ENCODE peak calls at places on chromosome 12, in eight cellular contexts. Q is SK-N-SH, D is A549, X is Panc1, O is GM23338, W is HL-60, C is K562, Y is HepG2. T is an unnamed sample.

GRCh38 chr12:70106347-70106746 is 136.9 kb upstream of the CNOT2 start:
- DNase-seq in Q (no peak), D (no peak), X (no peak), O (no peak), W (no peak), C (no peak), Y (no peak), T (no peak)

GRCh38 chr12:14367097-14367661 is 1.7 kb downstream of the ATF7IP start:
- DNase-seq in Q (no peak), D (no peak), X (no peak), O (no peak), W (peak; percentile 10), C (peak; percentile 9), Y (peak; percentile 29), T (no peak)

GRCh38 chr12:527241-527640 is 67.5 kb downstream of the B4GALNT3 start:
- DNase-seq in Q (no peak), D (no peak), X (no peak), O (no peak), W (no peak), C (no peak), Y (no peak), T (no peak)

GRCh38 chr12:30457621-30458289 is 237.9 kb downstream of the IPO8 start:
- DNase-seq in Q (peak; percentile 14), D (no peak), X (no peak), O (peak; percentile 72), W (peak; percentile 2), C (peak; percentile 59), Y (peak; percentile 31), T (peak; percentile 75)

GRCh38 chr12:53205747-53206146 is 1.3 kb downstream of the ITGB7 start:
- DNase-seq in Q (no peak), D (no peak), X (no peak), O (no peak), W (peak; percentile 87), C (peak; percentile 32), Y (no peak), T (no peak)

GRCh38 chr12:53478865-53479264 is 20.4 kb downstream of the MAP3K12 start:
- DNase-seq in Q (no peak), D (no peak), X (no peak), O (no peak), W (no peak), C (no peak), Y (no peak), T (no peak)

GRCh38 chr12:4119157-4119761 is 154.3 kb upstream of the CCND2 start:
- DNase-seq in Q (no peak), D (no peak), X (no peak), O (no peak), W (no peak), C (no peak), Y (no peak), T (no peak)

GRCh38 chr12:2456813-2457186 is 338.0 kb upstream of the FKBP4 start:
- DNase-seq in Q (no peak), D (no peak), X (no peak), O (no peak), W (no peak), C (no peak), Y (no peak), T (no peak)

GRCh38 chr12:123142518-123142840 is 8.4 kb downstream of the PITPNM2 start:
- DNase-seq in Q (no peak), D (no peak), X (no peak), O (no peak), W (no peak), C (no peak), Y (no peak), T (no peak)

GRCh38 chr12:52539821-52540173 is 13.1 kb downstream of the KRT71 start:
- DNase-seq in Q (no peak), D (no peak), X (no peak), O (no peak), W (no peak), C (no peak), Y (no peak), T (no peak)

GRCh38 chr12:88432536-88433462 is 147.5 kb downstream of the KITLG start:
- DNase-seq in Q (no peak), D (no peak), X (no peak), O (no peak), W (no peak), C (no peak), Y (no peak), T (no peak)

GRCh38 chr12:57272337-57273151 is 21.6 kb upstream of the STAC3 start:
- DNase-seq in Q (peak; percentile 49), D (no peak), X (no peak), O (no peak), W (no peak), C (peak; percentile 61), Y (no peak), T (no peak)

GRCh38 chr12:78396538-78396937 is 468.0 kb upstream of the SYT1 start:
- DNase-seq in Q (no peak), D (no peak), X (no peak), O (no peak), W (no peak), C (no peak), Y (no peak), T (no peak)

GRCh38 chr12:11718768-11719253 is 69.3 kb downstream of the ETV6 start:
- DNase-seq in Q (peak; percentile 77), D (no peak), X (no peak), O (no peak), W (no peak), C (no peak), Y (no peak), T (no peak)

GRCh38 chr12:13603951-13604350 is 377.5 kb downstream of the GRIN2B start:
- DNase-seq in Q (no peak), D (no peak), X (no peak), O (no peak), W (no peak), C (no peak), Y (no peak), T (no peak)

GRCh38 chr12:22628228-22628627 is 3.3 kb downstream of the ETNK1 start:
- DNase-seq in Q (no peak), D (no peak), X (no peak), O (no peak), W (no peak), C (no peak), Y (no peak), T (no peak)

GRCh38 chr12:22635812-22636211 is 10.8 kb downstream of the ETNK1 start:
- DNase-seq in Q (no peak), D (no peak), X (no peak), O (no peak), W (no peak), C (no peak), Y (no peak), T (no peak)

GRCh38 chr12:22634883-22635282 is 9.9 kb downstream of the ETNK1 start:
- DNase-seq in Q (no peak), D (no peak), X (no peak), O (no peak), W (no peak), C (no peak), Y (no peak), T (no peak)

GRCh38 chr12:22627351-22627750 is 2.4 kb downstream of the ETNK1 start:
- DNase-seq in Q (no peak), D (no peak), X (no peak), O (no peak), W (no peak), C (peak; percentile 16), Y (no peak), T (no peak)

GRCh38 chr12:22631863-22632463 is 7.0 kb downstream of the ETNK1 start:
- DNase-seq in Q (peak; percentile 20), D (peak; percentile 23), X (no peak), O (peak; percentile 33), W (no peak), C (no peak), Y (no peak), T (no peak)
- TF ChIP-seq REST in Q (no peak), D (no peak), X (no peak), O (no peak), W (no peak), C (no peak), Y (no peak), T (no peak)

DNA sequence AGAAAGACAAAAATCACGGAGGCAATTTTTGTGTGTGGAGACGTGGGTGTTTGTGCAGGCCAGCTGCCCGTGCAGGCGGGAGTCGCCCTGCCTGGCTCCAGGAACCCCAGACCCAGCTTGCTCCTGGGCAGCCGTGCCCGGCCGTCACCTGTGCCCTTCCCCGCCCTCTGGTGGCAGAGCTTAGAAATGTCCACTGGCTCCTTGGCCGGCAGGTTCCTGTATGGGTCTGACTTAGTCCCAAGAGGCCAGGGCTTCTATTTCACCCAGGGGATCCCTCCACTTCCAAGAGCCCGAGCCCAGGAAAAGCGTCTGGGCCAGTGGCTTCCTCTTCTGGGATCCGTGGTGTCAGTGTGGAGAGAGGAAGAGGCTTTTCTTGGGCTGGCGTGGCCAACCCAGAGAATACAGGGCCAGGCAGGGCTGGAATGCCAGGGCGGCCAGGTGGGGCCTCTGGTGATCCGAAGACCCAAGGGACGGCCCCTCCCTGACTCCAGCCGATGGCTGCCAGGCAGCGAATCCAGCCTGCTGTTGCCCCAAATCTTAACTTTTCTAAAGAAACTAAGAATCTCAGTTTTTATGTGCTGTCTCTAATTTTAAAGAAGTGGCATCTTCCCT is 120.9 kb downstream of the TMEM132C start:
- DNase-seq in Q (peak; percentile 69), D (peak; percentile 30), X (peak; percentile 10), O (peak; percentile 1), W (peak; percentile 36), C (peak; percentile 46), Y (peak; percentile 27), T (no peak)
- TF ChIP-seq REST in Q (no peak), D (no peak), X (no peak), O (no peak), W (no peak), C (no peak), Y (no peak), T (no peak)

DNA sequence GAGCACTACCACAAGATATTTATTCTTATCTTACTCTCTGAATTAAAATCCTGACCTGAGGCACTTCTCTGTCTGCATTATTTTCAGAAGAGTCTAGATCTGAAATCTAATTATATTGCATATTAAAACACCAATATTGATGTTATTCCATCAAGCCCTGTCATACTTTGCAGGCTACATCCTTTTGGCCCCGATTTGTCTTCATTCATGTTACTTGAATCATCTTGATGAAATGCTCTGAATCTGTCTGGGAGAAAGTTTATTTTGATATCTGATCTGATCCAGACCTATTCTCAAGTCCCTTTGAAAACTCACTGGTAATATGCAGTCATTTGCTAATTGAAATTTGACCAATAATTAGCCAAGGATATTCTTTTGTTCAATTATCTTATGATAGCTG is 79.9 kb downstream of the BBS10 start:
- DNase-seq in Q (no peak), D (no peak), X (no peak), O (no peak), W (no peak), C (no peak), Y (no peak), T (no peak)
- TF ChIP-seq REST in Q (no peak), D (no peak), X (no peak), O (no peak), W (no peak), C (no peak), Y (no peak), T (no peak)

DNA sequence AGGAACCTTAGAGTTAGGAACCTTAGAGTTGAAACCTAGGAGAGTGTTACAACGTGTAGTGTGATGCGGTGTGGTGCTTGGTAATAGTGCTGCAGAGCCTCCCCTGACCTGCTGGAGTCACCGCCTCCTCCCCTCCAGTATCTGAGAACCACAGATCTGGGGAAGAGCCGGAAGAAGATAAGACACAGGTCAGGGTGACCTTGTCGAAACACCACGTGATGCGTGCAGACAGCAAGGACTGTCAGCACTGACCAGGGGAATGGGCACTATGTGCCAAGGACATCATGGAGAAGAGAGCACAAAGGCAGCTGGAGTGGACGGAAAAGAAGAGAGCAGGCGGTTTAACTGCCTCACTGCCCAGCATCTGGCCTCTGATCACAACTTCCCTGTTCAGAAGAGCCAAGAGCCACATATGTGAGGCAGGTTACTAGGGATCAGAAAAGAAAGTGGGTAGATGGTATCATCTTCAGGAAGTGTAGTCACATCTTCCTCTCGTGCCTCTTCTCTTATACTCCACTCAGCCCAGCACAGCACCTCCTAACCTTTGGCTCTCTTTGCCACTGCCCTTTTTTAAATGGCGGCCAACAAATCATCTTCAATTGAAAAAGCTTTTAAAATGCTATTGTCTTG is 93.7 kb downstream of the TESC start:
- DNase-seq in Q (no peak), D (no peak), X (no peak), O (no peak), W (peak; percentile 19), C (peak; percentile 72), Y (no peak), T (no peak)
- TF ChIP-seq REST in Q (no peak), D (no peak), X (no peak), O (no peak), W (no peak), C (no peak), Y (no peak), T (no peak)

T was measured in HCT116.